ENCODE peak calls at places on chromosomes 6 and 20, in eight cellular contexts. K, E, M, N, Z, O, R and T are unnamed samples. For H3K4me1, the result is how much of the 10 kb centered on the place peaks cover.

GRCh38 chr20:59399426-59400099 is 99.2 kb downstream of the EDN3 start:
- DNase-seq in K (no peak), E (no peak), M (no peak), N (no peak), Z (no peak), O (no peak), R (no peak), T (no peak)

GRCh38 chr6:137259349-137259748 is 40.2 kb upstream of the IFNGR1 start:
- DNase-seq in K (no peak), E (no peak), M (no peak), N (no peak), Z (no peak), O (no peak), R (no peak), T (no peak)

GRCh38 chr6:108627692-108628565 is 67.2 kb downstream of the FOXO3 start:
- DNase-seq in K (no peak), E (no peak), M (no peak), N (no peak), Z (no peak), O (peak), R (no peak), T (no peak)

GRCh38 chr6:133301739-133302138 is 60.6 kb downstream of the EYA4 start:
- DNase-seq in K (no peak), E (no peak), M (no peak), N (no peak), Z (no peak), O (no peak), R (no peak), T (no peak)

GRCh38 chr6:155787168-155787567 is 331.5 kb upstream of the NOX3 start:
- DNase-seq in K (no peak), E (no peak), M (no peak), N (no peak), Z (no peak), O (no peak), R (no peak), T (no peak)

GRCh38 chr6:126923807-126924206 is 194.7 kb upstream of the RSPO3 start:
- DNase-seq in K (no peak), E (no peak), M (no peak), N (no peak), Z (no peak), O (no peak), R (no peak), T (no peak)

GRCh38 chr20:53827996-53828672 is 234.5 kb upstream of the ZNF217 start:
- DNase-seq in K (no peak), E (no peak), M (no peak), N (no peak), Z (peak), O (no peak), R (no peak), T (no peak)

GRCh38 chr6:75418233-75418632 is 75.4 kb downstream of the FILIP1 start:
- DNase-seq in K (no peak), E (no peak), M (peak), N (no peak), Z (no peak), O (no peak), R (no peak), T (no peak)

GRCh38 chr6:31663961-31664789 is 622 bp downstream of the GPANK1 start:
- DNase-seq in K (no peak), E (no peak), M (no peak), N (peak), Z (no peak), O (peak), R (peak), T (no peak)

GRCh38 chr6:109308018-109308492 is 74.2 kb downstream of the CD164 start:
- DNase-seq in K (no peak), E (no peak), M (peak), N (peak), Z (peak), O (peak), R (peak), T (peak)

GRCh38 chr6:147970970-147971369 is 371.7 kb upstream of the SASH1 start:
- DNase-seq in K (no peak), E (peak), M (no peak), N (no peak), Z (no peak), O (no peak), R (no peak), T (no peak)

GRCh38 chr6:110329729-110330436 is 28.3 kb downstream of the METTL24 start:
- DNase-seq in K (no peak), E (no peak), M (no peak), N (no peak), Z (peak), O (no peak), R (no peak), T (no peak)

GRCh38 chr6:151757506-151757955 is 50.0 kb upstream of the ESR1 start:
- DNase-seq in K (no peak), E (no peak), M (no peak), N (no peak), Z (no peak), O (no peak), R (no peak), T (no peak)

GRCh38 chr6:34658605-34659218 is 37.9 kb downstream of the ILRUN start:
- DNase-seq in K (no peak), E (no peak), M (no peak), N (no peak), Z (no peak), O (no peak), R (no peak), T (no peak)

GRCh38 chr6:146339716-146340115 is 203.9 kb upstream of the RAB32 start:
- DNase-seq in K (no peak), E (no peak), M (no peak), N (no peak), Z (no peak), O (no peak), R (no peak), T (no peak)

GRCh38 chr6:66772785-66773184 is 1065.8 kb upstream of the EYS start:
- DNase-seq in K (no peak), E (no peak), M (no peak), N (no peak), Z (no peak), O (peak), R (peak), T (no peak)

GRCh38 chr20:14757728-14758127 is 420.3 kb upstream of the FLRT3 start:
- DNase-seq in K (no peak), E (peak), M (no peak), N (no peak), Z (no peak), O (no peak), R (no peak), T (no peak)

GRCh38 chr6:3228791-3229565 is 1.5 kb upstream of the TUBB2B start:
- DNase-seq in K (no peak), E (peak), M (no peak), N (no peak), Z (no peak), O (no peak), R (no peak), T (no peak)

GRCh38 chr6:15526129-15526764 is 136.6 kb downstream of the DTNBP1 start:
- DNase-seq in K (peak), E (no peak), M (no peak), N (no peak), Z (no peak), O (no peak), R (no peak), T (no peak)

GRCh38 chr6:108714012-108714773 is 134.0 kb upstream of the ARMC2 start:
- DNase-seq in K (no peak), E (no peak), M (no peak), N (no peak), Z (no peak), O (peak), R (peak), T (no peak)

GRCh38 chr6:150466196-150466595 is 97.4 kb downstream of the IYD start:
- DNase-seq in K (no peak), E (no peak), M (no peak), N (no peak), Z (no peak), O (no peak), R (no peak), T (no peak)

GRCh38 chr6:45610374-45610773 is 232.6 kb upstream of the SUPT3H start:
- DNase-seq in K (no peak), E (no peak), M (no peak), N (no peak), Z (no peak), O (no peak), R (no peak), T (no peak)

GRCh38 chr6:45609141-45609638 is 231.5 kb upstream of the SUPT3H start:
- DNase-seq in K (no peak), E (no peak), M (no peak), N (no peak), Z (no peak), O (no peak), R (no peak), T (no peak)

GRCh38 chr6:45607818-45608217 is 230.1 kb upstream of the SUPT3H start:
- DNase-seq in K (peak), E (no peak), M (no peak), N (no peak), Z (no peak), O (no peak), R (no peak), T (no peak)

GRCh38 chr6:45606831-45607400 is 229.2 kb upstream of the SUPT3H start:
- DNase-seq in K (peak), E (no peak), M (no peak), N (no peak), Z (no peak), O (no peak), R (no peak), T (no peak)

DNA sequence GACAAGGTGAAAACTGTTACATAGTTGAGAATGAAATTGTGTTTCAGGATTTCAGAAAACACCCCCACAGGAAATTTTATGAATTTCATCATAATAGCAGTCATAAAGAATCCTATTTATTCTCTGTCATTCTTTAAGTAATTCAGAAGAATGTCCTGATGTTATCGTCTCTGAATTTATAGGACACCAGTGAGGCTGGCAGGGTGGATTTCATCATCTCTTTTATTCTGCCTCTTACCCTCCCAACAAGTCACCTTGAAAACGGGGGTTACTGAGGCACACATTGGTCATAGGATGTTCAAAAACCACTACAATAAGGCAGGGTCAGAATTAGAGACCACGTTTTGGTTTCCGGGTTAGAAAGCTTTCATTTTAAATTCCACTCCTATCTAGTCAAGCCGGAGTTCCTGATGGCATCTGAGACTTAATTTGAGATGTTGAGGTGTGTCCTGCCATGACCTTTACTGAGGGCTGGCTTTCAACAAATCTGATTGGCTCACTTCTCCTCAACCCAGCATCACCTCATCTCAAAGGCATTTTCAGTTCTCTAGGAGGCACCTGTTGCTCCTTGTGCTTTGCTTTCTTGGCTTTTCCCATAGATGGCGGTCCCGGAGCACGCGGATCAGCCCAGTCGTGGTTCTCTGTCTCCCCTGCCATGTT is 230.6 kb upstream of the SUPT3H start:
- DNase-seq in K (peak), E (no peak), M (no peak), N (no peak), Z (no peak), O (no peak), R (no peak), T (no peak)
- TF ChIP-seq CTCF in K (no peak), E (no peak), M (no peak), N (no peak), Z (no peak), O (no peak), R (no peak), T (no peak)

DNA sequence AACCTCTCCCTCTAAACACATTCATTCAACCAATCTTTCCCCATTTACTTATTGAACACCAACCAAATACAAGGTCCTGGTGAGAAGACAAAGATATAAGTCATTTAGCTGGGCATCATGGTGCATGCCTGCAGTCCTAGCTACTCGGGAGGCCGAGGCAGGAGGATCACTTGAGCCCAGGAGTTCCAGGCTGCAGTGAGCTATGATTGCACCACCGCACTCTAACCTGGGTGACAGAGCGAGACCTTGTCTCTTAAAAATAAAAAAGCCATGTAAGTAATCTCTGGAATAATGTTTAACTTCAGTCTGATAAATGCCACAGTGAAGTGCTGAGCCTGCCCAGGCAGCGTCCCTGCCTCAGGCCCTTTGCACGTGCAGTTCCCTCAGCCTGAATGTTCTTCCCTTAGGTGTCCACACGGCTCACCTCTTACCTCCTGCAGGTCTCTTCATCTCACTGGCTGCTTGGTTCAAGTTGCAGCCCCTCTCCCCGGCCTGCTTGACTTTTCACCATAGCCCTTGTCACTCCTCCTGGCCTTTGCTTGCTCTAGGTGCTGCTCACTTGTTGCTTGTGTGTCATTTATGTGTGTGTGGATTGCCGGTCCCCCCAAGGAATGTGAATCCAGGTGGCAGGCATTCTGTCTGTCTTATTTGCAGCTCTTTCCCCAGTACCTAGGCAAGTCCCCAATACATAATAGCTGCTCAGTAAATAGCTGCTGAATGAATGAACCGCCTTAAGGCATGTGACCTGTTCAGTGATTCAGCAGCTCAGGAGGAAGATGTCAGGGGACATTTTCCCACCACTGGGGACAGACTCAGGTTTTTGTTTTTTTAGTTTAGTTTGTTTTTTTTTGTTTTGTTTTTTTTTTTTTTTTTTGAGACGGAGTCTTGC is 36.3 kb downstream of the RBM38 start:
- DNase-seq in K (no peak), E (no peak), M (no peak), N (no peak), Z (no peak), O (no peak), R (no peak), T (no peak)
- H3K4me1 ChIP-seq in K (under half), E (under half), M (under half), N (under half), Z (under half), O (under half), R (under half), T (under half)

DNA sequence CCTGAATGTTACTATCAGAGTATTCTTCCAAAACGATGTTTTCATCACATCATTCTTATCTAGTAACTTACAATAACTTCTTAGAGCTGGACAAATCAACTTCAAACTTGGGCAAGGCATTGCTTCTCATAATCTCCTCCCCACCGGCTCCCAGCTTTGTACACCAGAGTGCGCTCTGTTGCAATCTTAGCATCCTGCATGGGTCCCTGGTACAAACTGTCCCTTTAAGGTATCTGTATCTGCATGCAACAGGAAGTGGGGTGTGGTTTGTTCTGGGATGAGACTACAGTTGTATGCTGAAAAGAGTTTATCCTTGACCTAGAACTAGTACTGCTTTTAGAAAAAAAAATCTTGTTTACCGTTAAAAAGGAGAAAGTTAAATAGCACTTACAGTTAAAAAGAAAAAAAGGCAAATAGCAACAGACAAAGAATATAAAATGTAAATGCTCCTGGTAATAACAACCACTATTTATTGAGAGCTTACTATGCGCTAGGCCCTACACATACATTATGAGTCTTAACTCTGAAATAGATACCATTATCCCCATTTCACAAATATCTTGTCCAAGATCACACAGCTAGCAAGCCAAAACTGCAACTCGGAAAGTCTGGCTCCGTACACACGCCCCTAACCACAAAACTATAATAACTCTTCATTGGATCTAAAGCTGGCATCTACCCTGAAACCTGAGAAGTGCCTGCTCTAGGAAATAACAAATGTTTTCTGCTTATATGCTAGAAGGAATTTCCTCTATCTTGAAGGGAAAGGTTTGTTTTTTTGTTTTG is 9.8 kb upstream of the HECA start:
- DNase-seq in K (no peak), E (peak), M (peak), N (peak), Z (peak), O (peak), R (peak), T (no peak)
- TF ChIP-seq CTCF in K (no peak), E (peak), M (no peak), N (peak), Z (peak), O (no peak), R (peak), T (no peak)

DNA sequence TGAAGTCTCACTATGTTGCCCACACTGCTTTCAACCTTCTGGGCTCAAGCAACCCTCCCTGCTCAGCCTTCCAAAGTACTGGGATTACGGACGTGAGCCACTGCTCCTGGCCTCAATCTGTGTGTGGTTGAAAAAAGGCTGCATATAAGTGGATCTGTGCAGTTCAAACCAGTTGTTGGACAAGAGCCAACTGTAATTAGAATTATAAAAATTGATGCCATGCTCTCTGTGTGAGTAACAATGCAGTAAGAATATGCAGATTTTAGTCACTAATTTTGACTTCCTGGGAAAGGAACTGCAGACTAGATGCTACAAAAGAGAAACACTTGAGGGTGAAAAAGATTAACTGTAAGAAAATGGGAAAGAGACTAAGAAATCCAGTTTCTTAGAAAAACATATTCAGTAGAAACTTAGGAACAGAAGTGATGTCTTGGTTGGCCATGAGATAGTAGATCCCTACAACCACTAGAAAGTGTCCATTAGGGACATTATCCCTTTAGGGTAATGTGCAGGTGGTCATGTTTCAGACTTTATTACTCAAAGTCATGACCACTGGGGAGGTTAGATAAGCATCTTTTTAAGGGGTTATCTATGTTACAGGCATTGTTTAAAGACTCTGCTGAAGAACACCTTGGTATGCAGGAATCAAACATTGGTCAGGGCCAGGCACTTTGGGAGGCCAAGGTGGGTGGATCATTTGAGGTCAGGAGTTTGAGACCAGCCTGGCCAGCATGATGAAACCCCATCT is 26.3 kb downstream of the ITCH start:
- DNase-seq in K (no peak), E (no peak), M (no peak), N (no peak), Z (no peak), O (no peak), R (no peak), T (no peak)
- H3K4me1 ChIP-seq in K (half or more), E (under half), M (half or more), N (under half), Z (under half), O (under half), R (under half), T (under half)

GRCh38 chr20:43789593-43789992 is 62.8 kb upstream of the GTSF1L start:
- DNase-seq in K (no peak), E (no peak), M (no peak), N (no peak), Z (no peak), O (no peak), R (no peak), T (no peak)
- TF ChIP-seq CTCF in K (no peak), E (no peak), M (no peak), N (no peak), Z (no peak), O (no peak), R (no peak), T (no peak)

GRCh38 chr20:24615353-24615752 is 145.9 kb downstream of the SYNDIG1 start:
- DNase-seq in K (peak), E (no peak), M (no peak), N (no peak), Z (no peak), O (no peak), R (no peak), T (no peak)

GRCh38 chr20:24617080-24617432 is 147.6 kb downstream of the SYNDIG1 start:
- DNase-seq in K (peak), E (no peak), M (no peak), N (no peak), Z (no peak), O (no peak), R (no peak), T (no peak)

GRCh38 chr20:24616258-24617079 is 147.0 kb downstream of the SYNDIG1 start:
- DNase-seq in K (peak), E (no peak), M (no peak), N (no peak), Z (no peak), O (no peak), R (no peak), T (no peak)

GRCh38 chr20:24612799-24613775 is 143.7 kb downstream of the SYNDIG1 start:
- DNase-seq in K (peak), E (no peak), M (no peak), N (no peak), Z (no peak), O (no peak), R (no peak), T (no peak)

GRCh38 chr20:24614341-24614740 is 144.9 kb downstream of the SYNDIG1 start:
- DNase-seq in K (no peak), E (no peak), M (no peak), N (no peak), Z (no peak), O (no peak), R (no peak), T (no peak)
- H3K4me1 ChIP-seq in K (under half), E (under half), M (under half), N (under half), Z (under half), O (under half), R (under half), T (under half)

GRCh38 chr20:62143976-62144825 is 632 bp downstream of the SS18L1 start:
- DNase-seq in K (no peak), E (peak), M (peak), N (peak), Z (peak), O (peak), R (peak), T (no peak)
- TF ChIP-seq CTCF in K (no peak), E (peak), M (no peak), N (no peak), Z (no peak), O (no peak), R (no peak), T (no peak)

GRCh38 chr20:31705191-31705590 is 17.5 kb downstream of the BCL2L1 start:
- DNase-seq in K (no peak), E (no peak), M (no peak), N (no peak), Z (no peak), O (no peak), R (no peak), T (no peak)
- H3K4me1 ChIP-seq in K (half or more), E (under half), M (half or more), N (half or more), Z (half or more), O (under half), R (half or more), T (half or more)